ENCODE peak calls at places on chromosomes 5 and 9, in five cellular contexts. One of them, this sample, is unnamed.

GRCh38 chr5:151258771-151259170 is 5.8 kb downstream of the GM2A start:
- DNase-seq in dorsolateral prefrontal cortex: no peak
- DNase-seq in breast epithelium: no peak
- DNase-seq in AG04450: no peak
- DNase-seq in left ventricle myocardium inferior: no peak
- DNase-seq in this sample: no peak

GRCh38 chr9:14212116-14212515 is 101.8 kb downstream of the NFIB start:
- DNase-seq in dorsolateral prefrontal cortex: no peak
- DNase-seq in breast epithelium: no peak
- DNase-seq in AG04450: peak; percentile 18
- DNase-seq in left ventricle myocardium inferior: no peak
- DNase-seq in this sample: no peak

GRCh38 chr9:29701971-29702370 is 2128.7 kb upstream of the C9orf72 start:
- DNase-seq in dorsolateral prefrontal cortex: no peak
- DNase-seq in breast epithelium: no peak
- DNase-seq in AG04450: no peak
- DNase-seq in left ventricle myocardium inferior: no peak
- DNase-seq in this sample: no peak

GRCh38 chr5:142507528-142507927 is 178.4 kb downstream of the FGF1 start:
- DNase-seq in dorsolateral prefrontal cortex: no peak
- DNase-seq in breast epithelium: no peak
- DNase-seq in AG04450: no peak
- DNase-seq in left ventricle myocardium inferior: no peak
- DNase-seq in this sample: no peak

GRCh38 chr9:127767405-127767804 is 11.1 kb downstream of the SH2D3C start:
- DNase-seq in dorsolateral prefrontal cortex: no peak
- DNase-seq in breast epithelium: no peak
- DNase-seq in AG04450: no peak
- DNase-seq in left ventricle myocardium inferior: no peak
- DNase-seq in this sample: no peak

GRCh38 chr5:175517824-175518450 is 39.6 kb downstream of the SFXN1 start:
- DNase-seq in dorsolateral prefrontal cortex: no peak
- DNase-seq in breast epithelium: no peak
- DNase-seq in AG04450: peak; percentile 61
- DNase-seq in left ventricle myocardium inferior: no peak
- DNase-seq in this sample: peak; percentile 22

GRCh38 chr9:133401588-133401987 is 16.2 kb downstream of the REXO4 start:
- DNase-seq in dorsolateral prefrontal cortex: no peak
- DNase-seq in breast epithelium: no peak
- DNase-seq in AG04450: no peak
- DNase-seq in left ventricle myocardium inferior: no peak
- DNase-seq in this sample: no peak

GRCh38 chr5:146620663-146621051 is 104.7 kb upstream of the GPR151 start:
- DNase-seq in dorsolateral prefrontal cortex: peak; percentile 16
- DNase-seq in breast epithelium: no peak
- DNase-seq in AG04450: no peak
- DNase-seq in left ventricle myocardium inferior: no peak
- DNase-seq in this sample: no peak

GRCh38 chr9:4497855-4498254 is 7.6 kb downstream of the SLC1A1 start:
- DNase-seq in dorsolateral prefrontal cortex: no peak
- DNase-seq in breast epithelium: no peak
- DNase-seq in AG04450: no peak
- DNase-seq in left ventricle myocardium inferior: no peak
- DNase-seq in this sample: no peak

GRCh38 chr9:108569624-108570023 is 286.2 kb downstream of the ACTL7B start:
- DNase-seq in dorsolateral prefrontal cortex: no peak
- DNase-seq in breast epithelium: peak; percentile 21
- DNase-seq in AG04450: peak; percentile 29
- DNase-seq in left ventricle myocardium inferior: no peak
- DNase-seq in this sample: no peak

GRCh38 chr5:39137391-39138181 is 63.4 kb upstream of the RICTOR start:
- DNase-seq in dorsolateral prefrontal cortex: no peak
- DNase-seq in breast epithelium: no peak
- DNase-seq in AG04450: no peak
- DNase-seq in left ventricle myocardium inferior: no peak
- DNase-seq in this sample: no peak

GRCh38 chr9:124695280-124695890 is 75.7 kb downstream of the NR6A1 start:
- DNase-seq in dorsolateral prefrontal cortex: no peak
- DNase-seq in breast epithelium: no peak
- DNase-seq in AG04450: no peak
- DNase-seq in left ventricle myocardium inferior: no peak
- DNase-seq in this sample: no peak

GRCh38 chr5:135133698-135134515 is 99.9 kb upstream of the PITX1 start:
- DNase-seq in dorsolateral prefrontal cortex: no peak
- DNase-seq in breast epithelium: no peak
- DNase-seq in AG04450: no peak
- DNase-seq in left ventricle myocardium inferior: no peak
- DNase-seq in this sample: no peak

GRCh38 chr9:107751522-107752235 is 262.1 kb upstream of the KLF4 start:
- DNase-seq in dorsolateral prefrontal cortex: peak; percentile 21
- DNase-seq in breast epithelium: peak; percentile 41
- DNase-seq in AG04450: no peak
- DNase-seq in left ventricle myocardium inferior: no peak
- DNase-seq in this sample: no peak

GRCh38 chr9:112265391-112265790 is 68.0 kb downstream of the PTBP3 start:
- DNase-seq in dorsolateral prefrontal cortex: no peak
- DNase-seq in breast epithelium: no peak
- DNase-seq in AG04450: no peak
- DNase-seq in left ventricle myocardium inferior: no peak
- DNase-seq in this sample: no peak

GRCh38 chr5:88172847-88173758 is 95.5 kb downstream of the TMEM161B start:
- DNase-seq in dorsolateral prefrontal cortex: no peak
- DNase-seq in breast epithelium: no peak
- DNase-seq in AG04450: no peak
- DNase-seq in left ventricle myocardium inferior: no peak
- DNase-seq in this sample: no peak

GRCh38 chr9:137145731-137146526 is 7.0 kb downstream of the GRIN1 start:
- DNase-seq in dorsolateral prefrontal cortex: no peak
- DNase-seq in breast epithelium: no peak
- DNase-seq in AG04450: no peak
- DNase-seq in left ventricle myocardium inferior: no peak
- DNase-seq in this sample: no peak

GRCh38 chr5:64666058-64666457 is 24.2 kb upstream of the SHISAL2B start:
- DNase-seq in dorsolateral prefrontal cortex: no peak
- DNase-seq in breast epithelium: no peak
- DNase-seq in AG04450: peak; percentile 29
- DNase-seq in left ventricle myocardium inferior: no peak
- DNase-seq in this sample: no peak

GRCh38 chr5:110096419-110096818 is 406.7 kb downstream of the MAN2A1 start:
- DNase-seq in dorsolateral prefrontal cortex: no peak
- DNase-seq in breast epithelium: no peak
- DNase-seq in AG04450: no peak
- DNase-seq in left ventricle myocardium inferior: no peak
- DNase-seq in this sample: no peak

GRCh38 chr5:110104048-110104725 is 414.5 kb downstream of the MAN2A1 start:
- DNase-seq in dorsolateral prefrontal cortex: no peak
- DNase-seq in breast epithelium: no peak
- DNase-seq in AG04450: no peak
- DNase-seq in left ventricle myocardium inferior: no peak
- DNase-seq in this sample: no peak

GRCh38 chr5:110094559-110094958 is 404.8 kb downstream of the MAN2A1 start:
- DNase-seq in dorsolateral prefrontal cortex: no peak
- DNase-seq in breast epithelium: no peak
- DNase-seq in AG04450: no peak
- DNase-seq in left ventricle myocardium inferior: no peak
- DNase-seq in this sample: no peak

GRCh38 chr5:110104728-110105127 is 415.0 kb downstream of the MAN2A1 start:
- DNase-seq in dorsolateral prefrontal cortex: no peak
- DNase-seq in breast epithelium: no peak
- DNase-seq in AG04450: no peak
- DNase-seq in left ventricle myocardium inferior: no peak
- DNase-seq in this sample: no peak

DNA sequence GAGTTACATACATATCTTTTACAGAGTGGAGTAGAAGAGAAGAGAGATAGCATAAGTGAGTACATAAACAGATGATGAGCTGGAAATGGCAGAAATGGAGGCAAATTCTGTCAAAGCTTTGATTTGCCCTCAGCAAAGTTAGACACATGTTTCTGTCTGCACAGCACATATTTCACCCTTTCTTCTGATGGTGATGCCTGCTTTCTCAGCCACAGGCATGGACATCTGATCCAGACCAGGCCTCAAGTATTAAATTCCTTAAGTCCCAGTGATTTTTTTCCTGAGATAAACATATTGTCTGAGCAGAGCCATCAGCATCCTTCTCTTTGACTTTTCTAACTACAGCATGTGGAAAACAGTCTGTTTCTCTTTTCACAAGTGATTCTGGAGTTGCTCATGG is 409.8 kb downstream of the MAN2A1 start:
- DNase-seq in dorsolateral prefrontal cortex: no peak
- DNase-seq in breast epithelium: no peak
- DNase-seq in AG04450: no peak
- DNase-seq in left ventricle myocardium inferior: no peak
- DNase-seq in this sample: no peak
- H3K27me3 ChIP-seq in dorsolateral prefrontal cortex: no peaks in the 10 kb centered on the region
- H3K27me3 ChIP-seq in breast epithelium: no peaks in the 10 kb centered on the region
- H3K27me3 ChIP-seq in AG04450: no peaks in the 10 kb centered on the region
- H3K27me3 ChIP-seq in left ventricle myocardium inferior: peaks cover 21% of the 10 kb centered on the region
- H3K27me3 ChIP-seq in this sample: no peaks in the 10 kb centered on the region

DNA sequence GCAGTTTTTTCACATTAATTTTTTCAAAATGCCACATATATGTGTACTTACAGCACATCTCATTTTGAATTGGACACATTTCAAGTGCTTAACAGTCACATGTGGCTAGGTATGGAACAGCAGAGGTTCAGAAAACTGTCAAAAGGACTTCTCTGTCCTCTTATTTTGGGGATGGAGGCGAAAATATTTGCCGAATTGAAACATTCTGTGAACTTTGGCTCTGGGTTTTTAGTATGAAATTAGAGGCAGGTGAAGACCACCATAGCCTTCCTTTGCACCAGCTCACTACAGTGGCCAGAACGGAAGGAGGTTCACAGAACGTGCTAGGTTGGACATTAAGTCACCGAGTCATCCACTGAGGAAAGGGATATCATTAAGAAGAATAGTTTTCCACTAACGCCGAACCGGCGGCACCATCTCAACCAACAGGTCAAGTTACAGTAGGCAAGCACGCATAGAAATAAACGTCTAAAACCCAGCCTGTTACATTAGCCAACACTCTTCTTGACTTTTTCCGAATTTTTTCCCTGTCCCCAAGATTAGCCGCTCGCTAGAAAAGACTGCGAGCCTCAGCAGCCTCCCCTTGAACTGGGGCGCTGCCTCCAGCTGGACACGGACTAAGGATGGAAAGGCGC is 1.8 kb upstream of the TLE4 start:
- DNase-seq in dorsolateral prefrontal cortex: no peak
- DNase-seq in breast epithelium: no peak
- DNase-seq in AG04450: no peak
- DNase-seq in left ventricle myocardium inferior: no peak
- DNase-seq in this sample: no peak
- H3K27ac ChIP-seq in dorsolateral prefrontal cortex: peak overlapping the region; percentile 95
- H3K27ac ChIP-seq in breast epithelium: peak overlapping the region; percentile 89
- H3K27ac ChIP-seq in AG04450: peak overlapping the region; percentile 83
- H3K27ac ChIP-seq in left ventricle myocardium inferior: no peak overlapping the region
- H3K27ac ChIP-seq in this sample: no peak overlapping the region

GRCh38 chr5:113164016-113164415 is 187.4 kb downstream of the DCP2 start:
- DNase-seq in dorsolateral prefrontal cortex: no peak
- DNase-seq in breast epithelium: no peak
- DNase-seq in AG04450: no peak
- DNase-seq in left ventricle myocardium inferior: no peak
- DNase-seq in this sample: no peak

GRCh38 chr5:113167985-113168384 is 191.4 kb downstream of the DCP2 start:
- DNase-seq in dorsolateral prefrontal cortex: no peak
- DNase-seq in breast epithelium: no peak
- DNase-seq in AG04450: no peak
- DNase-seq in left ventricle myocardium inferior: no peak
- DNase-seq in this sample: no peak

GRCh38 chr5:113163328-113163727 is 186.7 kb downstream of the DCP2 start:
- DNase-seq in dorsolateral prefrontal cortex: no peak
- DNase-seq in breast epithelium: no peak
- DNase-seq in AG04450: no peak
- DNase-seq in left ventricle myocardium inferior: no peak
- DNase-seq in this sample: no peak

GRCh38 chr5:113166710-113167366 is 190.2 kb downstream of the DCP2 start:
- DNase-seq in dorsolateral prefrontal cortex: no peak
- DNase-seq in breast epithelium: no peak
- DNase-seq in AG04450: peak; percentile 63
- DNase-seq in left ventricle myocardium inferior: no peak
- DNase-seq in this sample: no peak

DNA sequence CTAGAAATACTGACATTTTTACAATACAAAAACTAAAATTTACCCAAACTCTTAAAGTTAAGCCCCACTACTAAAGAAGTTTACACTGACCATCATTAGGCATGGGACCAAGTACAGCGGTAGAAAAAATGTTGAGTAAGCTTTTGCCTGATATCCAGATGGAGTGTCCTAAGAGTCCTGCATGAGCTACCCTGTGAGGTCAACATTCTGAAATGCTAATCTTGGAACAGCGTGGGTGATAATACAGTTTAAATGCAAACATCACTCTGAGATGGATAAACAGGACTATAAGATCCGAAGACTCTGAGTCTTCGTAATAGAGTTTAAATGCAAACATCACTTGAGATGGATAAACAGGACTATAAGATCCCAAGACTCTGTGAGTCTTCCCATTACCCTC is 189.7 kb downstream of the DCP2 start:
- DNase-seq in dorsolateral prefrontal cortex: no peak
- DNase-seq in breast epithelium: no peak
- DNase-seq in AG04450: peak; percentile 92
- DNase-seq in left ventricle myocardium inferior: no peak
- DNase-seq in this sample: no peak
- H3K27me3 ChIP-seq in dorsolateral prefrontal cortex: no peaks in the 10 kb centered on the region
- H3K27me3 ChIP-seq in breast epithelium: no peaks in the 10 kb centered on the region
- H3K27me3 ChIP-seq in AG04450: no peaks in the 10 kb centered on the region
- H3K27me3 ChIP-seq in left ventricle myocardium inferior: no peaks in the 10 kb centered on the region
- H3K27me3 ChIP-seq in this sample: no peaks in the 10 kb centered on the region

GRCh38 chr9:88651682-88652633 is 117.0 kb downstream of the NXNL2 start:
- DNase-seq in dorsolateral prefrontal cortex: peak; percentile 63
- DNase-seq in breast epithelium: peak; percentile 68
- DNase-seq in AG04450: peak; percentile 94
- DNase-seq in left ventricle myocardium inferior: peak; percentile 84
- DNase-seq in this sample: no peak

GRCh38 chr9:88652876-88653275 is 117.9 kb downstream of the NXNL2 start:
- DNase-seq in dorsolateral prefrontal cortex: no peak
- DNase-seq in breast epithelium: no peak
- DNase-seq in AG04450: no peak
- DNase-seq in left ventricle myocardium inferior: no peak
- DNase-seq in this sample: no peak

GRCh38 chr9:88658311-88658822 is 123.4 kb downstream of the NXNL2 start:
- DNase-seq in dorsolateral prefrontal cortex: no peak
- DNase-seq in breast epithelium: no peak
- DNase-seq in AG04450: no peak
- DNase-seq in left ventricle myocardium inferior: peak; percentile 56
- DNase-seq in this sample: no peak

GRCh38 chr9:88657893-88658292 is 122.9 kb downstream of the NXNL2 start:
- DNase-seq in dorsolateral prefrontal cortex: no peak
- DNase-seq in breast epithelium: no peak
- DNase-seq in AG04450: no peak
- DNase-seq in left ventricle myocardium inferior: no peak
- DNase-seq in this sample: no peak

DNA sequence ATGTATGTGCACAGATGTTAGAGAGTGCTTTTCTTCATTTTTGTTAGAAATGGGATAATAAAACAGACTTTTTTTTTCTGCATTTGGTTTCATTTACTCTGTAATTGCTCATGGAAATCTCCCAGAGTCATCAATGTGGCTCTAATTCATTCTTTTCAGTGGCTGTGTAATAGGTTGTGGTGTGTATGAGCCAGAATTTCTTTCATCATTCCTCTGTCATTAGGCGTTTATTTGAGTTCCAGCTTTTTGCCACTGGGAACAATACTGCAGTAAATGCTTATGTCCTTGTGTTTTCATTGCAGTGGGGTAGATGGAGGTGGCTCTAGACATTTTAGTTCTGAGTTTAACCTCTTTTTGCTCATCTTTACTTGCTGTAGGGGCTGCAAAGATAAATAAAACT is 118.9 kb downstream of the NXNL2 start:
- DNase-seq in dorsolateral prefrontal cortex: no peak
- DNase-seq in breast epithelium: no peak
- DNase-seq in AG04450: no peak
- DNase-seq in left ventricle myocardium inferior: no peak
- DNase-seq in this sample: no peak
- H3K27ac ChIP-seq in dorsolateral prefrontal cortex: no peak overlapping the region
- H3K27ac ChIP-seq in breast epithelium: no peak overlapping the region
- H3K27ac ChIP-seq in AG04450: no peak overlapping the region
- H3K27ac ChIP-seq in left ventricle myocardium inferior: no peak overlapping the region
- H3K27ac ChIP-seq in this sample: no peak overlapping the region